ENCODE peak calls at places on chromosomes 5 and 9, in six cellular contexts. N is spleen; P is brain microvascular endothelial cell; I is endothelial cell of umbilical vein; X is naive thymus-derived CD4-positive, alpha-beta T cell; R is SJCRH30. S is an unnamed sample. For H3K27me3, the result is how much of the 10 kb centered on the place peaks cover.

GRCh38 chr9:130939405-130939941 is 426 bp upstream of the FIBCD1 start:
- DNase-seq in N (no peak), P (no peak), I (no peak), X (no peak), R (no peak), S (no peak)

GRCh38 chr9:4798281-4798680 is 5.5 kb downstream of the RCL1 start:
- DNase-seq in N (no peak), P (no peak), I (no peak), X (no peak), R (no peak), S (no peak)

GRCh38 chr5:51806677-51807076 is 423.4 kb downstream of the ISL1 start:
- DNase-seq in N (no peak), P (no peak), I (no peak), X (no peak), R (peak), S (no peak)

GRCh38 chr9:129845373-129845772 is 10.1 kb downstream of the USP20 start:
- DNase-seq in N (no peak), P (no peak), I (no peak), X (no peak), R (no peak), S (no peak)

GRCh38 chr5:4048398-4048797 is 452.8 kb downstream of the IRX1 start:
- DNase-seq in N (no peak), P (no peak), I (no peak), X (no peak), R (no peak), S (no peak)

GRCh38 chr9:111483419-111483861 is 743 bp downstream of the ECPAS start:
- DNase-seq in N (no peak), P (no peak), I (no peak), X (peak), R (peak), S (no peak)

GRCh38 chr9:72139233-72139632 is 10.0 kb upstream of the GDA start:
- DNase-seq in N (no peak), P (no peak), I (no peak), X (no peak), R (no peak), S (no peak)

GRCh38 chr5:144504929-144505578 is 334.4 kb downstream of the KCTD16 start:
- DNase-seq in N (no peak), P (no peak), I (no peak), X (no peak), R (peak), S (no peak)

GRCh38 chr9:126337690-126338426 is 11.2 kb downstream of the MVB12B start:
- DNase-seq in N (no peak), P (no peak), I (no peak), X (no peak), R (no peak), S (no peak)

GRCh38 chr5:33073856-33074255 is 362.7 kb downstream of the NPR3 start:
- DNase-seq in N (no peak), P (no peak), I (no peak), X (no peak), R (no peak), S (no peak)

GRCh38 chr9:131707677-131708612 is 31.9 kb downstream of the RAPGEF1 start:
- DNase-seq in N (no peak), P (peak), I (peak), X (no peak), R (no peak), S (no peak)

GRCh38 chr5:52743970-52744369 is 43.7 kb upstream of the ITGA1 start:
- DNase-seq in N (no peak), P (peak), I (peak), X (peak), R (no peak), S (peak)

GRCh38 chr9:98453589-98454311 is 198.3 kb upstream of the TBC1D2 start:
- DNase-seq in N (no peak), P (no peak), I (no peak), X (no peak), R (no peak), S (no peak)

GRCh38 chr5:110809006-110809405 is 70.2 kb downstream of the SLC25A46 start:
- DNase-seq in N (no peak), P (no peak), I (no peak), X (no peak), R (no peak), S (no peak)

GRCh38 chr9:127225747-127226646 is 38.6 kb upstream of the GARNL3 start:
- DNase-seq in N (peak), P (peak), I (no peak), X (no peak), R (no peak), S (peak)

GRCh38 chr5:34538026-34538672 is 118.0 kb upstream of the RAI14 start:
- DNase-seq in N (no peak), P (peak), I (no peak), X (no peak), R (peak), S (no peak)

GRCh38 chr5:10635861-10636350 is 72.0 kb downstream of the ANKRD33B start:
- DNase-seq in N (no peak), P (no peak), I (no peak), X (no peak), R (no peak), S (peak)

GRCh38 chr5:139955616-139956283 is 87.3 kb downstream of the NRG2 start:
- DNase-seq in N (no peak), P (no peak), I (no peak), X (no peak), R (no peak), S (no peak)

GRCh38 chr9:114220129-114220541 is 64.8 kb downstream of the COL27A1 start:
- DNase-seq in N (no peak), P (no peak), I (no peak), X (no peak), R (peak), S (no peak)

GRCh38 chr5:112636288-112636731 is 101.4 kb upstream of the APC start:
- DNase-seq in N (no peak), P (no peak), I (no peak), X (no peak), R (no peak), S (no peak)

GRCh38 chr5:41161271-41161670 is 52.1 kb downstream of the C6 start:
- DNase-seq in N (no peak), P (no peak), I (no peak), X (no peak), R (no peak), S (no peak)

DNA sequence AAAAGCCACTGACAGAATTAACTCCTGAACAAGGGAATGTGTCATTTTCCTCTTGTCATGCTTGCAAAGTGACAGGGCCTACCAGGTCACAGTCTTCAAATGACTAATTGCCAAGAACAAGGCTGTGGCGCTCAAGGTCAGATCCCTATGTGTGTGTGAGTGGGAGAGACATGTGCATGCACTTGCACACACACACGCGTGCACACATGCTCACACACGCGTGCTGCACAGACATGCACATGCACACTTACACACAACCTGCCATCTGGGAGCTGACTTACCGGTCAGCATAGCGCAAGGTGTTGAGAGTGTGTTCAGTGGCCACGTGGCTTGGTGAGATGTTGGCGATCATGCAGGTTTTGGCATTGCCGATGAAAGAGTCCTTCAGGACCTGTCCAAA is 69.8 kb downstream of the KIF24 start:
- DNase-seq in N (no peak), P (no peak), I (no peak), X (no peak), R (no peak), S (no peak)
- H3K4me3 ChIP-seq in N (no peak), P (no peak), I (no peak), X (no peak), R (no peak), S (no peak)

DNA sequence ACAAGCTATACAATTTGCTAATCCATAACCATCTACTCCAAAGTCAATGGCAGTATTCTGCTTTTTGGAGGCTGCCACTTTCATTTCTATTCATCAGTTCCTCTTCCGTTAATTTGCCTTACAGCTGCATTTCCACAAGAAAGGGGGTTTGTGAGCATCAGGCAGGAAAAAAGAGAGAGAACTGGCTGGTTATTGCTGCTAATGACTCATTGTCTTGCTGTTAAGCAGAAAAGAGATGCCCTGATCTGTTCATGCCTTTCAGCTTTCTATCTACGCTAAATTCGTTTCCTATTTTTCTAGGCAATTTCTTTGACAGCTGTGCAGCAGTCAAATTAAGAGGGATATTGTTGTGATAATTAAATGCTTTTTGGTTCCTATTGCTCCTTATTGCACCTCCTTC is 65.9 kb upstream of the GNAQ start:
- DNase-seq in N (no peak), P (no peak), I (no peak), X (no peak), R (no peak), S (no peak)
- H3K27me3 ChIP-seq in N (under half), P (under half), I (under half), X (under half), R (under half), S (under half)

DNA sequence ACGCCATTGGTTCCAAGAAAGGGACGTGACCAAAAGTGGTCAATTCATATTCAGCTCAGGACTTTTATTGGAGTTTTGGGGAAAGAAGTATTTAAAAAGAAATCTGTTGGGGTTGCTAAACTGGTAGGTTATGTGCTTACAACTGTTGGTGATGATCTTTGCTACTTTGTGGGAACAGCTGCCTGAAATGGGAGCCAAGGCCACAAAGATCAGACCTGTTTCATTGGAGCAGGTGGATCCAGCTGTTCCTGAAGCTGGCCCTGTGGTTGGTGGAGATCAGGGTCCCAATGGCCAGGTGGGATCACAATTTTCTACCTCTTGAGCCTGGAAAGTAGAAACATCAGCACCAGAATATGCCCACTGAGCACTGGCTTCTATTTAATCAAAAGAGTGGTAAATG is 144.5 kb downstream of the PSAT1 start:
- DNase-seq in N (no peak), P (no peak), I (no peak), X (no peak), R (peak), S (no peak)
- H3K4me3 ChIP-seq in N (no peak), P (no peak), I (no peak), X (no peak), R (no peak), S (no peak)

GRCh38 chr5:6461006-6461405 is 12.3 kb downstream of the UBE2QL1 start:
- DNase-seq in N (no peak), P (no peak), I (no peak), X (no peak), R (no peak), S (no peak)
- H3K27me3 ChIP-seq in N (under half), P (under half), I (under half), X (under half), R (under half), S (under half)

GRCh38 chr9:8856686-8857329 is 1057.2 kb upstream of the DMAC1 start:
- DNase-seq in N (no peak), P (no peak), I (peak), X (no peak), R (peak), S (no peak)

GRCh38 chr9:8857330-8858249 is 1058.0 kb upstream of the DMAC1 start:
- DNase-seq in N (peak), P (no peak), I (peak), X (no peak), R (peak), S (no peak)

GRCh38 chr9:8850916-8851315 is 1051.3 kb upstream of the DMAC1 start:
- DNase-seq in N (no peak), P (no peak), I (no peak), X (no peak), R (peak), S (no peak)

GRCh38 chr9:8855046-8855445 is 1055.5 kb upstream of the DMAC1 start:
- DNase-seq in N (no peak), P (no peak), I (peak), X (no peak), R (peak), S (no peak)

GRCh38 chr9:8852301-8852864 is 1052.8 kb upstream of the DMAC1 start:
- DNase-seq in N (no peak), P (no peak), I (no peak), X (no peak), R (no peak), S (no peak)
- H3K4me3 ChIP-seq in N (no peak), P (no peak), I (no peak), X (no peak), R (no peak), S (no peak)

GRCh38 chr9:37027582-37028424 is 6.3 kb downstream of the PAX5 start:
- DNase-seq in N (peak), P (peak), I (peak), X (peak), R (peak), S (peak)
- H3K27me3 ChIP-seq in N (half or more), P (half or more), I (half or more), X (half or more), R (under half), S (under half)

GRCh38 chr5:168578006-168578405 is 1.2 kb downstream of the PANK3 start:
- DNase-seq in N (no peak), P (no peak), I (peak), X (no peak), R (peak), S (no peak)
- H3K4me3 ChIP-seq in N (peak), P (peak), I (peak), X (peak), R (peak), S (peak)

GRCh38 chr9:121569266-121569648 is 69.6 kb upstream of the GGTA1 start:
- DNase-seq in N (no peak), P (no peak), I (no peak), X (no peak), R (no peak), S (no peak)

GRCh38 chr9:121566401-121567141 is 66.9 kb upstream of the GGTA1 start:
- DNase-seq in N (no peak), P (peak), I (peak), X (no peak), R (no peak), S (no peak)

GRCh38 chr9:121568101-121568460 is 68.4 kb upstream of the GGTA1 start:
- DNase-seq in N (no peak), P (no peak), I (peak), X (no peak), R (no peak), S (no peak)

GRCh38 chr9:121567142-121568100 is 67.8 kb upstream of the GGTA1 start:
- DNase-seq in N (no peak), P (no peak), I (peak), X (no peak), R (no peak), S (no peak)

GRCh38 chr9:121568541-121569265 is 69.1 kb upstream of the GGTA1 start:
- DNase-seq in N (no peak), P (no peak), I (peak), X (no peak), R (no peak), S (no peak)
- H3K27me3 ChIP-seq in N (under half), P (under half), I (under half), X (under half), R (under half), S (under half)

DNA sequence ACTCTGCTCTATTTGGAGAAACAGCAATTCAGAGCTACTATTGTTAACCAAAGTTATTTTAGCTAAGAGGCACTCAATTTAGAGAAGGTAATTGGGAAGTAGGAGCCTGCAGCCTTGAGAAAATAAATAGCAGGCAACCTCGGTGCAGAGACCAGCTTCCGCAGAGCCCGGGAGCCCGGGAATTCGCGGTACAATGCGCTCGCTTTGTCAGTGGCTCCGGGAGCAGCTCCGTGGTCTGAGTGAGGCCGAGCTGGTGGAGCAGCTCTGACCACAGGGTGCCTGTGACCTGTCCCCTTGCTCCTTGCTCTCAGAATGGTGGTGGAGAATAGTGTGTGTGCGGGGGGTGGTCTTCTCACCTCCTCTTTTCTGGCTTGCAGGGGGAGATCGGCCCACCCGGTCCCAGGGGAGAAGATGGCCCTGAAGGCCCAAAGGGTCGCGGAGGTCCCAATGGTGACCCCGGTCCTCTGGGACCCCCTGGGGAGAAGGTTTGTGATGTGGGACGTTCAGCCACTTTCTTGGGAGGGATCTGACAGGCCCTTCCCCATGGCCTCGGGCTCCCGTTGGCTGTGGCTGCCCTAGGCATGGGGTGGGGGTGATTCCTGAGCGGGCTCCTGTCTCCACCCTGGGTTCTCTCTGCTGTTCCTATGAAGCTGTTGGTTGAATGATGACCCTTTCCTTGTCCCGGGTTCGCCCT is 95.9 kb upstream of the FCN2 start:
- DNase-seq in N (no peak), P (no peak), I (no peak), X (no peak), R (no peak), S (no peak)
- H3K4me3 ChIP-seq in N (no peak), P (no peak), I (no peak), X (no peak), R (no peak), S (no peak)